ENCODE peak calls at places on chromosomes 2 and 18, in ten cellular contexts. I, B, O, R, Z, K, V, N, J and F are unnamed samples.

GRCh38 chr18:74082476-74083070 is 65.1 kb downstream of the FBXO15 start:
- DNase-seq in Z (no peak), B (no peak), J (no peak), V (peak; percentile 24), R (no peak), K (peak; percentile 70), O (peak; percentile 63), I (peak; percentile 43), N (no peak), F (peak; percentile 69)

GRCh38 chr2:173354601-173355131 is at the start of gene CDCA7:
- DNase-seq in I (peak; percentile 49), J (peak; percentile 80), V (peak; percentile 54), N (peak; percentile 56), B (no peak), Z (peak; percentile 37), O (peak; percentile 54), R (peak; percentile 60), K (peak; percentile 87), F (peak; percentile 18)

GRCh38 chr2:97701851-97702465 is 11.4 kb upstream of the ZAP70 start:
- DNase-seq in K (no peak), N (no peak), I (peak; percentile 14), J (no peak), O (no peak), Z (no peak), V (no peak), B (no peak), R (peak; percentile 7), F (no peak)

GRCh38 chr2:63050916-63051794 is 525 bp downstream of the OTX1 start:
- DNase-seq in K (peak; percentile 50), I (no peak), V (no peak), Z (no peak), R (no peak), O (no peak), B (no peak), J (no peak), N (no peak), F (no peak)

GRCh38 chr2:143840601-143841000 is 679.3 kb downstream of the ZEB2 start:
- DNase-seq in N (no peak), B (no peak), V (no peak), I (no peak), J (no peak), K (no peak), R (no peak), Z (no peak), O (no peak), F (no peak)

GRCh38 chr2:203582468-203582867 is 47.4 kb upstream of the RAPH1 start:
- DNase-seq in R (no peak), O (peak; percentile 75), K (no peak), I (no peak), N (no peak), J (peak; percentile 81), B (no peak), V (no peak), Z (no peak), F (no peak)

GRCh38 chr2:96952016-96952750 is 34.2 kb downstream of the FAM178B start:
- DNase-seq in B (no peak), N (no peak), V (no peak), I (no peak), R (peak; percentile 44), J (no peak), K (peak; percentile 31), Z (peak; percentile 40), O (no peak), F (no peak)

GRCh38 chr18:48547456-48548403 is 8.9 kb downstream of the CTIF start:
- DNase-seq in V (no peak), I (no peak), J (no peak), N (peak; percentile 51), O (peak; percentile 90), R (no peak), B (no peak), K (no peak), Z (no peak), F (peak; percentile 29)

GRCh38 chr2:186590538-186591441 is 934 bp downstream of the ITGAV start:
- DNase-seq in Z (no peak), K (peak; percentile 44), N (peak; percentile 58), I (no peak), O (peak; percentile 45), R (no peak), B (no peak), V (no peak), J (peak; percentile 78), F (peak; percentile 61)

GRCh38 chr2:7429733-7430132 is 512.5 kb downstream of the RNF144A start:
- DNase-seq in J (no peak), Z (no peak), R (no peak), O (no peak), I (no peak), V (no peak), N (no peak), B (no peak), K (no peak), F (no peak)

DNA sequence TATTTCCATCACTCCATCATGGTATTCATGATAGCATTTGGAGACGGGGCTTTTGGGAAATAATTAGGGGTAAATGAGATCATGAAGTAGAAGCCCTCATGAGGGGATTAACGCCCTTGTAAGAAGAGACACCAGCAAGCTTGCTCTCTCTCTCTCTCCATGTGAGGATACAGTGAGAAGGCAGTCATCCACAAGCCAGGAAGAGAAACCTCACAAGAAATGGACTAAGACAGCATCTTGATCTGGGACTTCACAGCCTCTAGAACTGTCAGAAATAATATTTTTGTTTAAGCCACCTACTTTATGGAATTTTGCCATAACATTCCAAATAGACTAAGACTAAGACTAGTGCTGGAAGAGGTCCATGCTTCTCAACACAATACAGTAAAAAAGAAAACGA is 464.6 kb upstream of the GCFC2 start:
- DNase-seq in V (no peak), N (no peak), J (no peak), B (no peak), I (no peak), R (no peak), O (no peak), Z (no peak), K (no peak), F (no peak)
- H3K9me3 ChIP-seq in V (peaks cover 13% of the 10 kb centered on the region), N (peaks cover 22% of the 10 kb centered on the region), J (no peaks in the 10 kb centered on the region), B (no peaks in the 10 kb centered on the region), I (peaks cover 47% of the 10 kb centered on the region), R (no peaks in the 10 kb centered on the region), O (no peaks in the 10 kb centered on the region), Z (no peaks in the 10 kb centered on the region), K (no peaks in the 10 kb centered on the region), F (no peaks in the 10 kb centered on the region)

GRCh38 chr18:28081516-28081915 is 95.4 kb downstream of the CDH2 start:
- DNase-seq in J (no peak), N (no peak), O (no peak), I (no peak), Z (no peak), K (no peak), V (no peak), B (no peak), R (no peak), F (no peak)

GRCh38 chr18:28079883-28080282 is 97.0 kb downstream of the CDH2 start:
- DNase-seq in K (no peak), J (no peak), B (no peak), O (no peak), V (no peak), R (no peak), N (no peak), Z (no peak), I (no peak), F (no peak)

GRCh38 chr18:28080876-28081300 is 96.0 kb downstream of the CDH2 start:
- DNase-seq in I (no peak), V (no peak), K (no peak), J (no peak), Z (no peak), O (peak; percentile 51), B (no peak), N (no peak), R (no peak), F (no peak)

GRCh38 chr18:28078298-28078697 is 98.6 kb downstream of the CDH2 start:
- DNase-seq in B (no peak), V (no peak), K (no peak), Z (no peak), J (no peak), R (no peak), N (no peak), I (no peak), O (no peak), F (no peak)

DNA sequence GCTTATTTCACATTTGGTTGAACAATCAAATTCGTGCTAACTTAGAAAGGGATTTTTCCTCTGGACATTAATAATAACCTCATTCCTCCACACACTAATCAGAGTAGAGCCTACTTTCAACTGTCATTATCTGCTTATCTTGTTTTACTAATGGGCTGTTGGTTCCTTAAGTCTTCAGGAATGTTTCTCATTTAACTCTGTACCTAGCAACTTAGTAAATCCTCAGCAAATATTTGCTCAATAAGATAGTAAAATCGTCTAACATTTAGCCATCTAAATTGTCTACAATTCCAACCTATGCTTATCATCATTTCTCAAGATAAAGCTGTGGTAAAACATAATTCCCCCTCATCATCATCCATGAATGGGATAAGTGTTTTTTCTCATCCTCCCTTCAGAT is 98.1 kb downstream of the CDH2 start:
- DNase-seq in B (no peak), Z (no peak), J (no peak), K (no peak), R (no peak), N (no peak), V (no peak), O (peak; percentile 43), I (no peak), F (no peak)
- H3K27ac ChIP-seq in B (no peak overlapping the region), Z (no peak overlapping the region), J (no peak overlapping the region), K (no peak overlapping the region), R (no peak overlapping the region), N (no peak overlapping the region), V (no peak overlapping the region), O (no peak overlapping the region), I (no peak overlapping the region), F (no peak overlapping the region)

DNA sequence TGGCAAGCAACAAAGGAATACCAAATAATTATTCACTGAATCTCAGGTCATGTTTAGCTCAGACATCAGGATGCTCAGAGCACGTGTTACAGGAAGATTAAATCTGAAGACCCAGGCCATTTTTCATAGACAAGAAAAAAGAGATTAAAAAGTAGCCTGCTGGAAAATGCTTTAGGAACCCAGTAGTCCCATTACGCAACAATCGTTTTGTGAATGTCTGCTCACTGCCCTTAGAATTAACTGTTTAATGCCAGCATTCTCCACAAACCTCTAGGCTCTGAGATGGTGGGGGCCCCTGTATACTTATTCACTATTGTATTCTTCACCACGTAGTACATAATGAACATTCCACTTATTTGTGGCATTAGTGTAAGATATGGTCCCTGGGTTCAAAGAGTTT is 154.6 kb upstream of the NYAP2 start:
- DNase-seq in R (no peak), Z (no peak), K (no peak), B (no peak), V (no peak), J (no peak), N (no peak), I (no peak), O (no peak), F (no peak)
- TF ChIP-seq POLR2A in R (no peak), Z (no peak), K (no peak), B (no peak), V (no peak), J (no peak), N (no peak), I (no peak), O (no peak), F (no peak)

DNA sequence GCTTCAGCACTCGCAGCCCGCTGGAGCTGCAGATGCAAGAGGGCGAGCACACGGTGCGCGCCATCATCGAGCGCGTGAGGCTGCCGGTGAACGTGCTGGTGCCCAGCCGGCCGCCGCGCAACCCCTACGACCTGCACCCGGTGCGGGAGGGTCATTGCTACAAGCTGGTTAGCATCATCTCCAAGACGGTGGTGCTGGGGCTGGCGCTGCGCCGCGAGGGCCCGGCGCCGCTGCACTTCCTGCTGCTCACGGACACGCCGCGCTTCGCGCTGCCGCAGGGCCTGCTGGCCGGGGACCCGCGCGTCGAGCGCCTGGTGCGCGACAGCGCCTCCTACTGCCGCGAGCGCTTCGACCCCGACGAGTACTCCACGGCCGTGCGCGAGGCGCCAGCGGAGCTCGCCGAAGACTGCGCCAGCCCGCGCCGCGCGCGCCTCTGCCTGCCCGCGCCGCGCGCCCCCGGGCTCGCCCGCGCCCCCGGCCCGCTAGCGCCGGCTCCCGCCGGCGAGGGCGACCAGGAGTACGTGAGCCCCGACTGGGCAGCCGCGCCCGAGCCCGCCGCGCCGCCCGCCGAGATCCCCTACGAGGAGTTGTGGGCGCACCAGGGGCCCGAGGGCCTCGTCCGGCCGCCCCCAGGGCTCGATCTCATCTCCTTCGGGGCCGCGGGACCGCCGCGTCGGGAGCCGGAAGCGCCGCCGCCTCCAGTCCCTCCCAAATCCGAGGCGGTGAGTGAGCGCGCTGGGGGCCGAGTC is 11.8 kb downstream of the GAREM2 start:
- DNase-seq in N (peak; percentile 88), R (peak; percentile 86), V (peak; percentile 15), K (peak; percentile 90), J (peak; percentile 86), I (peak; percentile 84), O (peak; percentile 78), B (peak; percentile 62), Z (peak; percentile 90), F (peak; percentile 81)
- H3K9me3 ChIP-seq in N (no peaks in the 10 kb centered on the region), R (no peaks in the 10 kb centered on the region), V (no peaks in the 10 kb centered on the region), K (no peaks in the 10 kb centered on the region), J (no peaks in the 10 kb centered on the region), I (no peaks in the 10 kb centered on the region), O (no peaks in the 10 kb centered on the region), B (no peaks in the 10 kb centered on the region), Z (no peaks in the 10 kb centered on the region), F (no peaks in the 10 kb centered on the region)